ENCODE peak calls at places on chromosome 3, in five cellular contexts. S is lower lobe of right lung, X is thoracic aorta, I is heart left ventricle, P is colonic mucosa. W is an unnamed sample. For H3K27me3, the result is how much of the 10 kb centered on the place peaks cover.

GRCh38 chr3:143252931-143253330 is 133.4 kb downstream of the CHST2 start:
- DNase-seq in I (no peak), S (no peak), P (no peak), X (no peak), W (no peak)

GRCh38 chr3:101813817-101814440 is 34.9 kb downstream of the NXPE3 start:
- DNase-seq in P (no peak), S (no peak), I (no peak), X (no peak), W (no peak)

GRCh38 chr3:67647390-67647878 is 7.0 kb downstream of the SUCLG2 start:
- DNase-seq in S (no peak), X (no peak), I (peak), P (peak), W (no peak)

GRCh38 chr3:50317303-50317702 is 5.2 kb downstream of the HYAL2 start:
- DNase-seq in I (peak), X (no peak), S (peak), P (peak), W (no peak)

GRCh38 chr3:180229113-180229512 is 192.4 kb upstream of the PEX5L start:
- DNase-seq in P (no peak), I (no peak), S (no peak), X (no peak), W (no peak)

GRCh38 chr3:62405117-62405516 is 31.8 kb upstream of the FEZF2 start:
- DNase-seq in P (no peak), X (no peak), S (no peak), I (peak), W (no peak)

GRCh38 chr3:133821767-133822638 is 16.4 kb downstream of the SRPRB start:
- DNase-seq in P (peak), I (peak), X (peak), S (no peak), W (no peak)

GRCh38 chr3:58251653-58252052 is 14.1 kb downstream of the ABHD6 start:
- DNase-seq in S (no peak), P (no peak), I (no peak), X (no peak), W (no peak)

GRCh38 chr3:126508539-126508938 is 9.0 kb downstream of the UROC1 start:
- DNase-seq in I (peak), P (no peak), S (peak), X (no peak), W (no peak)

GRCh38 chr3:197398301-197398878 is 100.0 kb upstream of the DLG1 start:
- DNase-seq in X (no peak), P (no peak), I (no peak), S (no peak), W (no peak)

GRCh38 chr3:24123596-24123995 is 178.5 kb downstream of the NR1D2 start:
- DNase-seq in I (no peak), P (no peak), X (no peak), S (no peak), W (no peak)

GRCh38 chr3:105502333-105502732 is 135.6 kb downstream of the ALCAM start:
- DNase-seq in S (no peak), I (no peak), X (no peak), P (no peak), W (no peak)

GRCh38 chr3:69090021-69090420 is 5.3 kb downstream of the ARL6IP5 start:
- DNase-seq in P (no peak), I (no peak), X (no peak), S (no peak), W (no peak)

GRCh38 chr3:94784274-94784673 is 721.4 kb downstream of the NSUN3 start:
- DNase-seq in S (no peak), P (no peak), I (no peak), X (no peak), W (no peak)

GRCh38 chr3:175605851-175606250 is 746.7 kb downstream of the NAALADL2 start:
- DNase-seq in S (no peak), X (no peak), P (no peak), I (no peak), W (no peak)

GRCh38 chr3:134463676-134464611 is 21.8 kb downstream of the ANAPC13 start:
- DNase-seq in P (peak), I (peak), X (peak), S (no peak), W (no peak)

GRCh38 chr3:25554376-25554775 is 110.3 kb downstream of the TOP2B start:
- DNase-seq in P (no peak), I (no peak), X (no peak), S (no peak), W (no peak)

GRCh38 chr3:193240850-193241706 is at the start of gene PLAAT1:
- DNase-seq in P (peak), S (peak), X (no peak), I (peak), W (no peak)

GRCh38 chr3:165883866-165884478 is 46.7 kb upstream of the BCHE start:
- DNase-seq in I (no peak), X (no peak), S (no peak), P (no peak), W (no peak)

GRCh38 chr3:158920375-158920774 is 118.5 kb downstream of the MFSD1 start:
- DNase-seq in I (no peak), P (no peak), S (no peak), X (no peak), W (no peak)

GRCh38 chr3:111712294-111713180 is 117.4 kb upstream of the ZBED2 start:
- DNase-seq in S (no peak), X (no peak), I (peak), P (no peak), W (no peak)

GRCh38 chr3:114841515-114841914 is 305.6 kb downstream of the ZBTB20 start:
- DNase-seq in I (no peak), S (no peak), P (no peak), X (no peak), W (no peak)

GRCh38 chr3:66593978-66594377 is 93.2 kb upstream of the LRIG1 start:
- DNase-seq in S (no peak), X (no peak), P (no peak), I (no peak), W (no peak)

GRCh38 chr3:166444756-166445155 is 607.5 kb upstream of the BCHE start:
- DNase-seq in S (no peak), I (no peak), X (no peak), P (no peak), W (no peak)

GRCh38 chr3:127573401-127573800 is 17.1 kb downstream of the TPRA1 start:
- DNase-seq in S (no peak), P (no peak), I (no peak), X (no peak), W (no peak)

GRCh38 chr3:188183452-188183851 is 29.5 kb downstream of the LPP start:
- DNase-seq in S (no peak), I (peak), P (no peak), X (no peak), W (no peak)

GRCh38 chr3:28738425-28738824 is 389.8 kb upstream of the AZI2 start:
- DNase-seq in I (no peak), S (no peak), P (no peak), X (no peak), W (no peak)

GRCh38 chr3:157921271-157921670 is 184.9 kb downstream of the SHOX2 start:
- DNase-seq in X (no peak), I (no peak), S (no peak), P (no peak), W (no peak)

GRCh38 chr3:120304569-120305090 is 19.6 kb upstream of the GPR156 start:
- DNase-seq in P (no peak), X (no peak), S (no peak), I (no peak), W (no peak)

GRCh38 chr3:50418845-50419244 is 59.5 kb upstream of the TMEM115 start:
- DNase-seq in X (no peak), P (no peak), I (no peak), S (no peak), W (no peak)

GRCh38 chr3:141851411-141851810 is 25.0 kb upstream of the ATP1B3 start:
- DNase-seq in X (no peak), S (no peak), I (peak), P (no peak), W (no peak)

GRCh38 chr3:185423178-185423577 is 60.2 kb downstream of the MAP3K13 start:
- DNase-seq in S (no peak), I (peak), P (peak), X (no peak), W (no peak)

GRCh38 chr3:46903341-46904302 is 26.1 kb downstream of the PTH1R start:
- DNase-seq in I (peak), X (no peak), P (no peak), S (peak), W (no peak)

GRCh38 chr3:61899700-61900462 is 338.5 kb downstream of the PTPRG start:
- DNase-seq in S (no peak), I (no peak), P (no peak), X (no peak), W (no peak)

GRCh38 chr3:117252208-117252607 is 542.6 kb downstream of the TUSC7 start:
- DNase-seq in I (no peak), S (no peak), P (no peak), X (no peak), W (no peak)

GRCh38 chr3:113436794-113437193 is 4.5 kb downstream of the CFAP44 start:
- DNase-seq in S (no peak), I (no peak), P (no peak), X (no peak), W (no peak)

GRCh38 chr3:113438224-113438623 is 3.1 kb downstream of the CFAP44 start:
- DNase-seq in I (no peak), S (no peak), X (no peak), P (no peak), W (no peak)

GRCh38 chr3:113439576-113439975 is 1.7 kb downstream of the CFAP44 start:
- DNase-seq in P (no peak), S (no peak), I (no peak), X (no peak), W (no peak)

DNA sequence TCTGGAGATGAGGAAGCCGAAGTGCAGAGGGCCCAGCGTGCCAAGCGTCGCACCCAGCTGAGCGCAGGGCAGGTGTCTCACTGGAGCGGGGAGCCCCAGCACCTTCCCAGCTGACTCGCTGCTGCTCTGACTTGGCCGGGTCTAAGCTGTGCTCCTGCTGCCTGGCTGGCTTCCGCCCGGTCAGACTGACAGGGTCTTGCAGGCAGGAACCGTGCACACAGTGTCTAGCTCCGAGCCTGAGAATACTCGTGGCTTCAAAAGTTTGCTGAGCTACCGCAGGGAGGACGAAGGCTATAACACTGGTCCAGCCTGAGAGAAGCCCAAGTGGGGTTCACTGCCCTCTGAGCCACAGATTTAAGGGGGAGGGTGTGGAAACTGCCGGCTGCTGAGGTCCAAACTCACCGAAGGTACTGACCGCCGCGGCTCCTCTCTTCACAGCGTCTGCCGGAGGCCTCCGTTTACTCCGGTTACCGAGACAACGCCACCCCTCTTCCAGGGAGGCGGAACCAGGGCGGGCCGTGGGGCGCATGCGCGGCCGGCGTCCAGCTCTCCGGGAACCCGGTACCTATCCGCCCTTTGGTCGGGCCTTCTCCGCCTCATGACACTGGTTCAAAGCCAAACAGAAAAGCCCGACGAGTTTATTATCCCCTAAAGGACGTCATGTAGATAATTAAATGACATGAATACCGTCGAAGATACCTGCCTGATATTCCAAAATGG is at the start of gene CFAP44:
- DNase-seq in S (peak), P (peak), X (no peak), I (peak), W (peak)
- H3K27ac ChIP-seq in S (no peak), P (no peak), X (no peak), I (no peak), W (no peak)

DNA sequence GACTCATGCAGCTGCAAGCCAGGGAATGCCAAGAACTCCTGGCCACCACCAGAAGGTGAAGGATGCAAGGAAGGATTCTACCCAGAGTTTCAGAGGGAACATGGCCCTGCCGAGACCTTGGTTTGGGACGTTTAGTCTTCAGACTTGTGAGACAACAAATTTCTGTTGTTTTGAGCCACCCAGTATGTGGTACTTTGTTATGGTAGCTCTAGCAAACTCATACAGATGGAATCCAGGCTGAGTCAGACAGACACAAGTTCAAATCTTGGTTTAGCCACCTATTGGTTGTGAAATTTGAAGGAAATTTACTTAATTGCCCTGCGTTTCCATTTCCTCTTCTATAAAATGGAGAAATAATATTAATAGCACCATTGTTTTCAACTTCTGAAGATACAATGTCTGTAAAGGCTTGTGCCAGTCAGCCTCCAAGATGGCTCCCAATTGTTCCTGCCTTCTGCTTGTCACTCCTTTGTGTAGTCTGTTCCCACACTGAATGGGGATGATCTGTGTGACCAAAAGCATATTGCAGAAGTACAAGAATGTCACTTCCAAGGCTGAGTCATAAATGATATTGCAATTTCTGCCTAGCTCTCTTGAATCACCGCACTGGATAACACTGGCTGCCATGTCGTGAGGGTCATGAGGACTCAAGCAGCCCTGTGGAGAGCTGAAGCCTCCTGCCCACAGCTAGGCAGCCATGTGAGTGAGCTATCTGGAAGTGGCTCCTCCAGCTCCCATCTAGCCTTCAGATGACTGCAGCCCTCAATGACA is 223.5 kb upstream of the PROK2 start:
- DNase-seq in P (no peak), I (no peak), X (no peak), S (peak), W (no peak)
- H3K27me3 ChIP-seq in P (under half), I (under half), X (under half), S (under half), W (under half)

GRCh38 chr3:42090973-42091731 is at the start of gene TRAK1:
- DNase-seq in S (no peak), X (no peak), I (peak), P (no peak), W (no peak)
- H3K4me3 ChIP-seq in S (peak), X (peak), I (peak), P (no peak), W (no peak)

GRCh38 chr3:10140996-10141546 is 507 bp upstream of the VHL start:
- DNase-seq in S (peak), X (no peak), I (no peak), P (no peak), W (no peak)
- H3K27ac ChIP-seq in S (peak), X (peak), I (peak), P (peak), W (peak)

GRCh38 chr3:195753609-195754008 is 32.8 kb downstream of the MUC20 start:
- DNase-seq in X (no peak), P (no peak), S (peak), I (no peak), W (no peak)
- H3K27me3 ChIP-seq in X (under half), P (under half), S (under half), I (under half), W (under half)

GRCh38 chr3:5444253-5444652 is 256.7 kb downstream of the EDEM1 start:
- DNase-seq in I (no peak), X (no peak), S (no peak), P (no peak), W (no peak)
- H3K4me3 ChIP-seq in I (no peak), X (no peak), S (no peak), P (no peak), W (no peak)

GRCh38 chr3:34570916-34571705 is 772.7 kb downstream of the PDCD6IP start:
- DNase-seq in I (no peak), S (no peak), X (no peak), P (no peak), W (no peak)
- H3K27ac ChIP-seq in I (no peak), S (no peak), X (no peak), P (no peak), W (no peak)